ENCODE peak calls at places on chromosomes 3 and 15, in eight cellular contexts. E is T-helper 2 cell, Q is GM23248, B is fibroblast of the aortic adventitia, S is cardiac fibroblast, I is GM04503, Z is hippocampal formation, G is hepatocyte. Y is an unnamed sample.

GRCh38 chr3:16375891-16376290 is 110.9 kb downstream of the OXNAD1 start:
- DNase-seq in S (no peak), E (no peak), I (no peak), G (no peak), Z (no peak), B (no peak), Q (no peak), Y (no peak)

GRCh38 chr3:29255854-29256696 is 24.8 kb upstream of the RBMS3 start:
- DNase-seq in S (peak), E (no peak), Z (no peak), G (no peak), B (peak), I (no peak), Q (peak), Y (no peak)

GRCh38 chr15:63196846-63197245 is 7.4 kb downstream of the RAB8B start:
- DNase-seq in Q (no peak), Z (no peak), B (no peak), G (no peak), I (no peak), E (no peak), S (no peak), Y (no peak)

GRCh38 chr15:52857937-52858336 is 67.8 kb upstream of the ONECUT1 start:
- DNase-seq in I (no peak), Z (no peak), E (no peak), S (peak), Q (no peak), G (no peak), B (no peak), Y (no peak)

GRCh38 chr15:91133511-91133910 is 33.5 kb downstream of the SV2B start:
- DNase-seq in G (no peak), E (no peak), Q (no peak), Z (no peak), B (no peak), I (no peak), S (no peak), Y (no peak)

GRCh38 chr15:52463638-52464037 is 65.0 kb downstream of the MYO5A start:
- DNase-seq in Z (no peak), B (peak), Q (peak), I (no peak), E (no peak), G (no peak), S (peak), Y (peak)

GRCh38 chr15:57866149-57866736 is 159.7 kb downstream of the POLR2M start:
- DNase-seq in I (no peak), G (peak), E (peak), Z (no peak), S (peak), Q (peak), B (peak), Y (peak)

GRCh38 chr3:100335137-100335833 is 728 bp downstream of the NIT2 start:
- DNase-seq in I (no peak), G (peak), Z (no peak), E (no peak), B (no peak), Q (peak), S (peak), Y (no peak)

GRCh38 chr3:167754049-167754448 is 18.5 kb downstream of the SERPINI1 start:
- DNase-seq in G (no peak), E (no peak), B (no peak), S (no peak), Z (no peak), I (no peak), Q (no peak), Y (no peak)

GRCh38 chr3:180854887-180855286 is 57.6 kb upstream of the FXR1 start:
- DNase-seq in Z (no peak), Q (no peak), I (no peak), E (no peak), S (no peak), B (no peak), G (no peak), Y (no peak)